ENCODE peak calls at places on chromosomes 2 and 18, in nine cellular contexts. S, J, Q, R, B, O, K, G and W are unnamed samples.

GRCh38 chr2:15560988-15561573 is at the start of gene NBAS:
- DNase-seq in S (peak; percentile 43), J (peak; percentile 91), Q (peak; percentile 69), R (peak; percentile 60), B (peak; percentile 84), O (peak; percentile 81), K (peak; percentile 93), G (peak; percentile 87), W (peak; percentile 29)

GRCh38 chr2:191158751-191159150 is 8.0 kb upstream of the STAT4 start:
- DNase-seq in S (no peak), J (no peak), Q (no peak), R (no peak), B (no peak), O (no peak), K (no peak), G (no peak), W (no peak)

GRCh38 chr18:27996792-27997191 is 180.1 kb downstream of the CDH2 start:
- DNase-seq in S (no peak), J (no peak), Q (no peak), R (no peak), B (no peak), O (no peak), K (no peak), G (peak; percentile 48), W (no peak)

GRCh38 chr2:179285060-179285459 is 20.4 kb upstream of the SESTD1 start:
- DNase-seq in S (no peak), J (no peak), Q (no peak), R (no peak), B (no peak), O (no peak), K (no peak), G (no peak), W (no peak)

GRCh38 chr2:178449700-178450573 is 1.0 kb downstream of the PRKRA start:
- DNase-seq in S (no peak), J (no peak), Q (no peak), R (peak; percentile 9), B (no peak), O (no peak), K (peak; percentile 34), G (peak; percentile 7), W (no peak)

GRCh38 chr2:202400937-202401336 is 24.8 kb downstream of the BMPR2 start:
- DNase-seq in S (no peak), J (no peak), Q (no peak), R (no peak), B (no peak), O (no peak), K (no peak), G (no peak), W (no peak)

GRCh38 chr2:165868211-165868610 is 74.2 kb upstream of the GALNT3 start:
- DNase-seq in S (no peak), J (no peak), Q (no peak), R (no peak), B (no peak), O (no peak), K (no peak), G (peak; percentile 8), W (no peak)

GRCh38 chr2:230908595-230909191 is 16.3 kb downstream of the GPR55 start:
- DNase-seq in S (peak; percentile 49), J (peak; percentile 90), Q (no peak), R (no peak), B (no peak), O (no peak), K (no peak), G (peak; percentile 92), W (no peak)

GRCh38 chr18:46771141-46771540 is 14.3 kb upstream of the ST8SIA5 start:
- DNase-seq in S (no peak), J (no peak), Q (no peak), R (no peak), B (no peak), O (no peak), K (no peak), G (no peak), W (no peak)

GRCh38 chr2:64454316-64455030 is 511 bp downstream of the LGALSL start:
- DNase-seq in S (peak; percentile 76), J (peak; percentile 57), Q (peak; percentile 8), R (peak; percentile 79), B (peak; percentile 61), O (peak; percentile 76), K (peak; percentile 39), G (peak; percentile 47), W (peak; percentile 67)

GRCh38 chr2:226799976-226800940 is 638 bp upstream of the IRS1 start:
- DNase-seq in S (peak; percentile 35), J (no peak), Q (no peak), R (no peak), B (peak; percentile 51), O (no peak), K (no peak), G (peak; percentile 10), W (no peak)

GRCh38 chr2:19504400-19505198 is 146.2 kb upstream of the OSR1 start:
- DNase-seq in S (no peak), J (no peak), Q (no peak), R (no peak), B (no peak), O (no peak), K (no peak), G (no peak), W (no peak)

GRCh38 chr2:65017335-65017734 is 28.1 kb downstream of the SLC1A4 start:
- DNase-seq in S (no peak), J (no peak), Q (no peak), R (no peak), B (no peak), O (no peak), K (peak; percentile 70), G (no peak), W (no peak)

GRCh38 chr2:219570924-219571310 is 422 bp downstream of the OBSL1 start:
- DNase-seq in S (no peak), J (no peak), Q (no peak), R (no peak), B (no peak), O (no peak), K (no peak), G (peak; percentile 33), W (no peak)

GRCh38 chr2:80854831-80855230 is 550.3 kb upstream of the LRRTM1 start:
- DNase-seq in S (no peak), J (no peak), Q (no peak), R (no peak), B (no peak), O (no peak), K (no peak), G (no peak), W (no peak)